ENCODE peak calls at places on chromosomes 2 and 18, in six cellular contexts. P is endothelial cell of umbilical vein, X is HepG2, B is A549, I is K562, G is GM12878. Z is an unnamed sample.

GRCh38 chr18:25896178-25896780 is 194.1 kb downstream of the SS18 start:
- DNase-seq in I (peak), B (peak), P (peak), X (peak), G (no peak), Z (peak)

GRCh38 chr2:236636261-236636660 is 66.6 kb downstream of the ACKR3 start:
- DNase-seq in X (no peak), G (no peak), P (no peak), I (no peak), B (no peak), Z (no peak)

GRCh38 chr18:31741096-31741735 is 19.5 kb downstream of the SLC25A52 start:
- DNase-seq in P (peak), X (peak), I (peak), B (peak), G (peak), Z (peak)

GRCh38 chr18:9782073-9782857 is 74.2 kb downstream of the RAB31 start:
- DNase-seq in I (no peak), B (peak), G (no peak), P (no peak), X (no peak), Z (peak)

GRCh38 chr18:58353581-58353980 is 275.3 kb downstream of the ALPK2 start:
- DNase-seq in B (no peak), P (no peak), I (no peak), X (no peak), G (no peak), Z (no peak)

GRCh38 chr2:183996825-183997823 is 601.2 kb upstream of the ZNF804A start:
- DNase-seq in G (no peak), B (no peak), X (no peak), I (no peak), P (no peak), Z (no peak)

GRCh38 chr18:59718108-59719057 is 21.2 kb upstream of the CCBE1 start:
- DNase-seq in G (no peak), X (no peak), P (peak), I (no peak), B (peak), Z (no peak)

GRCh38 chr2:137178955-137179377 is 413.6 kb downstream of the THSD7B start:
- DNase-seq in G (peak), B (no peak), I (no peak), P (peak), X (no peak), Z (peak)

GRCh38 chr2:152646775-152647174 is 70.5 kb downstream of the PRPF40A start:
- DNase-seq in X (peak), I (no peak), B (peak), G (no peak), P (peak), Z (no peak)

GRCh38 chr2:181785677-181786344 is 105.5 kb upstream of the NEUROD1 start:
- DNase-seq in B (peak), X (no peak), I (no peak), G (no peak), P (peak), Z (no peak)

GRCh38 chr2:75021672-75022071 is 63.2 kb downstream of the POLE4 start:
- DNase-seq in P (no peak), X (peak), G (no peak), I (no peak), B (no peak), Z (no peak)

GRCh38 chr2:191845248-191845715 is 1.6 kb downstream of the CAVIN2 start:
- DNase-seq in B (peak), X (peak), P (peak), G (no peak), I (no peak), Z (no peak)

GRCh38 chr2:238136820-238137537 is 1.5 kb upstream of the KLHL30 start:
- DNase-seq in G (no peak), X (peak), P (no peak), I (no peak), B (peak), Z (peak)

GRCh38 chr2:67846341-67847070 is 216.3 kb downstream of the C1D start:
- DNase-seq in G (no peak), I (peak), B (peak), P (peak), X (peak), Z (peak)

GRCh38 chr2:121182520-121182919 is 102.5 kb downstream of the TFCP2L1 start:
- DNase-seq in G (no peak), P (no peak), X (no peak), I (no peak), B (no peak), Z (no peak)

GRCh38 chr2:58535182-58535581 is 294.1 kb upstream of the FANCL start:
- DNase-seq in X (no peak), P (no peak), B (no peak), G (no peak), I (no peak), Z (no peak)

GRCh38 chr2:127386764-127387654 is 766 bp downstream of the MAP3K2 start:
- DNase-seq in B (peak), I (peak), X (peak), G (no peak), P (peak), Z (peak)

GRCh38 chr2:226664140-226664539 is 135.5 kb downstream of the IRS1 start:
- DNase-seq in B (no peak), G (no peak), P (no peak), X (no peak), I (no peak), Z (no peak)

GRCh38 chr2:177193240-177193639 is 19.4 kb upstream of the HNRNPA3 start:
- DNase-seq in B (no peak), X (no peak), G (no peak), P (no peak), I (no peak), Z (no peak)

GRCh38 chr2:121803503-121803902 is 48.1 kb downstream of the TSN start:
- DNase-seq in X (no peak), G (no peak), B (no peak), P (no peak), I (no peak), Z (peak)

GRCh38 chr2:6081542-6081872 is 389.3 kb downstream of the SOX11 start:
- DNase-seq in G (no peak), B (no peak), I (no peak), X (no peak), P (no peak), Z (no peak)

GRCh38 chr2:239826786-239827510 is 198.2 kb downstream of the NDUFA10 start:
- DNase-seq in P (no peak), G (no peak), I (no peak), B (no peak), X (no peak), Z (no peak)

DNA sequence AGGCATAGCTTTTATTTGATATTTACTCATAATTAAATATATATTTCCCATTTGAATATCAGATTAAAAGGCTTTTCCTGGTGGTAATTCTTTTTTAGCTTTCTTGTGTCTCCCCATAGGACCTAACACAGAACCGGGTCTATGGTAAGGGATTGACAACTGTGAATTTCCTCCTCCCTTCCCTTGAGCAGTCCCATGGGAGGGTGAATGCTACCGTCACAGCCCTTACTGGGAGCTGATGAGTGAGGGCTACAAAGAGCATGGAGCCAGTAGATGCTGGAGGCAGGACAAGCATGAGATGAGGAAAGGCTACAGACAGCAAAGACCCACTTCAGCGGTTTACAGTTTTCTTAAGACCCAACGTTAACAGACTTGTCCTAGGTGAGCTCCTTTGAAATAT is 170.6 kb upstream of the EPAS1 start:
- DNase-seq in X (no peak), I (no peak), G (no peak), P (no peak), B (no peak), Z (no peak)
- TF ChIP-seq MYC in X (no peak), I (no peak), G (no peak), P (no peak), B (no peak), Z (no peak)

GRCh38 chr2:46769809-46770208 is 145.8 kb downstream of the MCFD2 start:
- DNase-seq in G (no peak), X (peak), P (no peak), B (peak), I (no peak), Z (no peak)

GRCh38 chr2:46767706-46768105 is 147.9 kb downstream of the MCFD2 start:
- DNase-seq in I (no peak), G (no peak), P (no peak), X (no peak), B (no peak), Z (no peak)

GRCh38 chr2:46764547-46764946 is 151.1 kb downstream of the MCFD2 start:
- DNase-seq in B (no peak), P (no peak), I (no peak), G (no peak), X (no peak), Z (no peak)

GRCh38 chr2:46765045-46765444 is 150.6 kb downstream of the MCFD2 start:
- DNase-seq in P (no peak), B (no peak), G (no peak), I (no peak), X (no peak), Z (no peak)

DNA sequence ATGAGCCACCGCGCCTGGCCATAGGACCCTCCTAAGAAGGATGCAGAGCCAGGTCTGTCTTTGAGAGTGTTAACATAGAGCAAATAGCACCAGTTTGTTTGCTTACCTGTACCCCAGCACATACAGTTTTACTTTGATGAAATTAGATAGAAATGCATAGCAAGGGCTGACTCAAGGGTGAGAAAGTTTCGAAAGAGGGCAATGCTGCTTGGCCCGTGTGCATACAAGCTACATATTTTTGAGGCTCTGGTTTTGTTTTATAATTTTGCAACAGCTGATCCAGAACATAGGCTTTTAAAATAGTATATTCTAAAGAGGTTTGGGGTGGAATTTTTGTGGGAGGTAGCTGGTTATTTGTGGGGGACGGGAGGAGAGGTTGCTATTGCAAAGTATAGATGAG is 151.7 kb downstream of the MCFD2 start:
- DNase-seq in P (no peak), B (no peak), X (no peak), I (no peak), G (no peak), Z (no peak)
- TF ChIP-seq MYC in P (no peak), B (no peak), X (no peak), I (no peak), G (no peak), Z (no peak)

DNA sequence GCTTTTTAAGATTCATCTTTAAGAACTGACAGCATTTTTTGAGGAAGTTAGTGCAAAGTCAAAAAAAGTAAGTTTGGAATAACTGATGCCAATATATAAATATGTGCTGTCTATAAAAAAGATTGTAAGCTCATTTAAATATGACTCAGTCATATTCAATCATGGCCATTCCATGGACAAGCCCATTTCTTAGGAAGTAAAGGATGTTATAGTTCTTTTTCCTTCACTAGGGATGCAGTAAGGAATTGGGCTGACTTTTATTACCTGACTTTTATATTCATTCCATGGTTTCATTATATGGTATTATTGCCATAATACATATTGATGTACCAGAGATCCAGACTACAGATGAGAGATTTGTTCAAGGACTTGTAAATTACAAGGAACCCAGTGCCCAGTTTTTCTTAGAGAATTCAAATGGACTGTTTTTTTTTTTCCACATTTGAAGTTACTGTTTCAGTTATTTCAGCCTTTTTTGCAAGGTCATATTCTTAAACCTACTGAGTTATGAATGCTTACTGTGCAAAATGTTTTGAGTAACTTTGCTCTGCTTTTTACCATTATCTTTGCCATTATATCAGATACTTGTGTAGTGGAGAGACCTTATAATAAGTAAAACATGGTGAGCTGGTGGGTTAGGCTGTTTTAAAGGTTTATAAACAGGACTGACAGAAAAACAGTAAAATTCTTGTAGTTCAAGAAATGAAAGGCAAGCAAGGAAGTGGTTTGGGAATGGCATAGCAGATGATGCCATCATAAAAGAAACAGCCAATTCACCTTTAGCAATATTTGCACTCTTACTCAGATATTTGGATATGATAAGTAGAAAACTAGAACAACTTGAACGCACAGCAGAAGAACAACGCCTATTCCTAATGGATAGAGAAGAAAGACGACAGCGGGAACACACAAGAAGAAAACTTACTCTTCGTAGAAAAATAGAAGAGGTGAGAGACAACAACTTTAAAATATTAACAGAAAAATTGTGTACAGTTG is 7.6 kb downstream of the FSIP2 start:
- DNase-seq in G (no peak), P (no peak), I (no peak), X (peak), B (no peak), Z (no peak)
- TF ChIP-seq MYC in G (no peak), P (no peak), I (no peak), X (no peak), B (no peak), Z (no peak)

DNA sequence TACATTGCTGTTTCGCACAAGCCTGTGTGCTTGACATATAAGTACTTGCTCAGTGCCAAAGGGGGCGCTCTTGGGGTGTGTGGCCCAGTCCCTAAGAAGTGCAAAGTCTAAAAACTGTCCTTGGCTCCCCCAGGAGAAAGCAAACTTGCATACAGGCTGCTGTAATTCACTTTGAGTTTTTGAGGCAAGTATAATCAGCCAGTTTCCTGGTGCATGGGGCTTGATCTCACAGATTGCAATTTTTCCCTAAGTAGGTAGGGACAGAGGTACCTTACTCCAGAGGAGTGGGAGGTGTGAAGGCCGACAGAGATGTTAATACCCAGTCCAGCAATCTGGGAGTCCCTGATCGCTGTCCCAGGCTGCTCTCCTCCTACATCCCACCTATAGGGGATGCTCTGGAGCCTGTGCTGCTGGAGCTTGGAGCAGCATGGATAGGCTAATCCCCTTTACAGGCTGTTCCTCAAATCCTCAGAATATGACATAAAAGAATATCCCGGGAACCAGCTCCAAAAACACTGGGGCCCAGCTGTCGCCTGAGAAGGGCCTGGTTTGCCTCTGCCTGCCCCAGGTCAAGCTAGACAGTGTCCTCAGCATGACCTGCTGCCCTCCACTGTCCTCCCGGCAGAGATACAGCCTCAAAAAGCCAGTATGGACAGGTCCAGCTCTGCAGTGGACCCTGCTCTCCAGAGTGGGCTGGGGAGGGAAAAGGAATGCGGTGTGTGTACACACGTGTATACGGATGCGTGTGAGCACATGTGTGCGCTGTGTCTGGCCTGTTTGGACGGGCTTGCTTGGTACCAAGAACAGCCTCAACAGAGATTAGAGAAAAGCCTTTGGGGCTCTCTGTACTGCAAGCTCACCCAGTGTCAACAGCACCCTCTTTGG is 136.6 kb upstream of the HAAO start:
- DNase-seq in I (peak), X (peak), B (peak), P (peak), G (no peak), Z (peak)
- TF ChIP-seq MYC in I (no peak), X (peak), B (no peak), P (no peak), G (no peak), Z (no peak)

Z was measured in NB4.